ENCODE peak calls at places on chromosomes 3 and 15, in eight cellular contexts. C, S, G, T, Y, D, H and R are unnamed samples.

GRCh38 chr15:90609254-90610185 is 79.8 kb downstream of the CRTC3 start:
- DNase-seq in C (no peak), S (no peak), G (no peak), T (no peak), Y (no peak), D (no peak), H (no peak), R (no peak)

GRCh38 chr15:57591822-57592367 is at the start of gene MYZAP:
- DNase-seq in C (peak; percentile 38), S (no peak), G (peak; percentile 55), T (no peak), Y (peak; percentile 40), D (peak; percentile 64), H (peak; percentile 71), R (no peak)

GRCh38 chr3:130839815-130840214 is 54.1 kb upstream of the ATP2C1 start:
- DNase-seq in C (no peak), S (no peak), G (no peak), T (no peak), Y (no peak), D (no peak), H (peak; percentile 19), R (no peak)

GRCh38 chr3:172313671-172314070 is 134.6 kb downstream of the GHSR start:
- DNase-seq in C (no peak), S (no peak), G (no peak), T (no peak), Y (no peak), D (peak; percentile 60), H (peak; percentile 77), R (no peak)

GRCh38 chr15:43042885-43043284 is 63.0 kb downstream of the UBR1 start:
- DNase-seq in C (no peak), S (no peak), G (no peak), T (no peak), Y (no peak), D (no peak), H (no peak), R (no peak)

GRCh38 chr15:31262901-31263671 is 63.5 kb upstream of the KLF13 start:
- DNase-seq in C (no peak), S (peak; percentile 67), G (no peak), T (no peak), Y (no peak), D (peak; percentile 84), H (no peak), R (peak; percentile 96)

GRCh38 chr3:57228734-57229505 is 1.4 kb downstream of the APPL1 start:
- DNase-seq in C (no peak), S (peak; percentile 86), G (no peak), T (no peak), Y (peak; percentile 43), D (peak; percentile 70), H (no peak), R (peak; percentile 82)

GRCh38 chr3:59469948-59470723 is 420.3 kb upstream of the CFAP20DC start:
- DNase-seq in C (no peak), S (peak; percentile 72), G (no peak), T (no peak), Y (no peak), D (peak; percentile 70), H (no peak), R (peak; percentile 80)

GRCh38 chr15:101127503-101128076 is 124.3 kb downstream of the CHSY1 start:
- DNase-seq in C (no peak), S (peak; percentile 97), G (peak; percentile 89), T (peak; percentile 29), Y (no peak), D (peak; percentile 62), H (no peak), R (peak; percentile 91)

GRCh38 chr3:194736277-194736895 is 50.7 kb downstream of the FAM43A start:
- DNase-seq in C (no peak), S (no peak), G (no peak), T (no peak), Y (no peak), D (no peak), H (no peak), R (no peak)